ENCODE peak calls at places on chromosomes 3 and 15, in eight cellular contexts. One of them, this sample, is unnamed.

GRCh38 chr15:100180921-100181320 is 160.9 kb downstream of the ADAMTS17 start:
- DNase-seq in left ventricle myocardium inferior: no peak
- DNase-seq in endothelial cell: no peak
- DNase-seq in esophagus muscularis mucosa: no peak
- DNase-seq in fibroblast of the aortic adventitia: no peak
- DNase-seq in HCT116: no peak
- DNase-seq in RWPE1: no peak
- DNase-seq in progenitor cell of endocrine pancreas: no peak
- DNase-seq in this sample: no peak

GRCh38 chr15:39665629-39666245 is 84.9 kb downstream of the THBS1 start:
- DNase-seq in left ventricle myocardium inferior: no peak
- DNase-seq in endothelial cell: no peak
- DNase-seq in esophagus muscularis mucosa: no peak
- DNase-seq in fibroblast of the aortic adventitia: no peak
- DNase-seq in HCT116: no peak
- DNase-seq in RWPE1: no peak
- DNase-seq in progenitor cell of endocrine pancreas: no peak
- DNase-seq in this sample: no peak

GRCh38 chr3:57228734-57229505 is 1.4 kb downstream of the APPL1 start:
- DNase-seq in left ventricle myocardium inferior: no peak
- DNase-seq in endothelial cell: no peak
- DNase-seq in esophagus muscularis mucosa: no peak
- DNase-seq in fibroblast of the aortic adventitia: peak; percentile 73
- DNase-seq in HCT116: no peak
- DNase-seq in RWPE1: peak; percentile 45
- DNase-seq in progenitor cell of endocrine pancreas: no peak
- DNase-seq in this sample: peak; percentile 27

GRCh38 chr3:134367412-134367811 is 6.8 kb downstream of the AMOTL2 start:
- DNase-seq in left ventricle myocardium inferior: no peak
- DNase-seq in endothelial cell: no peak
- DNase-seq in esophagus muscularis mucosa: no peak
- DNase-seq in fibroblast of the aortic adventitia: no peak
- DNase-seq in HCT116: no peak
- DNase-seq in RWPE1: no peak
- DNase-seq in progenitor cell of endocrine pancreas: no peak
- DNase-seq in this sample: no peak

GRCh38 chr15:44545934-44546802 is 9.2 kb downstream of the EIF3J start:
- DNase-seq in left ventricle myocardium inferior: no peak
- DNase-seq in endothelial cell: no peak
- DNase-seq in esophagus muscularis mucosa: no peak
- DNase-seq in fibroblast of the aortic adventitia: peak; percentile 26
- DNase-seq in HCT116: no peak
- DNase-seq in RWPE1: no peak
- DNase-seq in progenitor cell of endocrine pancreas: no peak
- DNase-seq in this sample: no peak

GRCh38 chr3:151206196-151206595 is 3.2 kb upstream of the GPR171 start:
- DNase-seq in left ventricle myocardium inferior: no peak
- DNase-seq in endothelial cell: no peak
- DNase-seq in esophagus muscularis mucosa: no peak
- DNase-seq in fibroblast of the aortic adventitia: no peak
- DNase-seq in HCT116: no peak
- DNase-seq in RWPE1: no peak
- DNase-seq in progenitor cell of endocrine pancreas: no peak
- DNase-seq in this sample: no peak

GRCh38 chr3:169660709-169661566 is 2.6 kb downstream of the MECOM start:
- DNase-seq in left ventricle myocardium inferior: no peak
- DNase-seq in endothelial cell: peak; percentile 5
- DNase-seq in esophagus muscularis mucosa: no peak
- DNase-seq in fibroblast of the aortic adventitia: peak; percentile 85
- DNase-seq in HCT116: no peak
- DNase-seq in RWPE1: no peak
- DNase-seq in progenitor cell of endocrine pancreas: no peak
- DNase-seq in this sample: no peak

GRCh38 chr3:126013742-126014141 is 44.8 kb downstream of the ROPN1B start:
- DNase-seq in left ventricle myocardium inferior: no peak
- DNase-seq in endothelial cell: no peak
- DNase-seq in esophagus muscularis mucosa: peak; percentile 91
- DNase-seq in fibroblast of the aortic adventitia: no peak
- DNase-seq in HCT116: no peak
- DNase-seq in RWPE1: no peak
- DNase-seq in progenitor cell of endocrine pancreas: no peak
- DNase-seq in this sample: no peak

GRCh38 chr15:70032509-70032908 is 65.2 kb downstream of the TLE3 start:
- DNase-seq in left ventricle myocardium inferior: no peak
- DNase-seq in endothelial cell: no peak
- DNase-seq in esophagus muscularis mucosa: no peak
- DNase-seq in fibroblast of the aortic adventitia: no peak
- DNase-seq in HCT116: no peak
- DNase-seq in RWPE1: no peak
- DNase-seq in progenitor cell of endocrine pancreas: no peak
- DNase-seq in this sample: no peak

GRCh38 chr3:12351145-12351544 is 62.3 kb downstream of the PPARG start:
- DNase-seq in left ventricle myocardium inferior: no peak
- DNase-seq in endothelial cell: no peak
- DNase-seq in esophagus muscularis mucosa: no peak
- DNase-seq in fibroblast of the aortic adventitia: peak; percentile 14
- DNase-seq in HCT116: no peak
- DNase-seq in RWPE1: no peak
- DNase-seq in progenitor cell of endocrine pancreas: no peak
- DNase-seq in this sample: no peak

GRCh38 chr15:68620721-68621528 is 42.1 kb downstream of the CORO2B start:
- DNase-seq in left ventricle myocardium inferior: peak; percentile 91
- DNase-seq in endothelial cell: no peak
- DNase-seq in esophagus muscularis mucosa: peak; percentile 95
- DNase-seq in fibroblast of the aortic adventitia: peak; percentile 99
- DNase-seq in HCT116: no peak
- DNase-seq in RWPE1: no peak
- DNase-seq in progenitor cell of endocrine pancreas: no peak
- DNase-seq in this sample: peak; percentile 76

GRCh38 chr3:11567516-11568467 is 75.9 kb downstream of the VGLL4 start:
- DNase-seq in left ventricle myocardium inferior: no peak
- DNase-seq in endothelial cell: no peak
- DNase-seq in esophagus muscularis mucosa: no peak
- DNase-seq in fibroblast of the aortic adventitia: peak; percentile 83
- DNase-seq in HCT116: peak; percentile 80
- DNase-seq in RWPE1: peak; percentile 85
- DNase-seq in progenitor cell of endocrine pancreas: no peak
- DNase-seq in this sample: no peak

GRCh38 chr3:196620228-196620627 is 19.3 kb upstream of the NRROS start:
- DNase-seq in left ventricle myocardium inferior: no peak
- DNase-seq in endothelial cell: no peak
- DNase-seq in esophagus muscularis mucosa: no peak
- DNase-seq in fibroblast of the aortic adventitia: no peak
- DNase-seq in HCT116: no peak
- DNase-seq in RWPE1: no peak
- DNase-seq in progenitor cell of endocrine pancreas: no peak
- DNase-seq in this sample: no peak

DNA sequence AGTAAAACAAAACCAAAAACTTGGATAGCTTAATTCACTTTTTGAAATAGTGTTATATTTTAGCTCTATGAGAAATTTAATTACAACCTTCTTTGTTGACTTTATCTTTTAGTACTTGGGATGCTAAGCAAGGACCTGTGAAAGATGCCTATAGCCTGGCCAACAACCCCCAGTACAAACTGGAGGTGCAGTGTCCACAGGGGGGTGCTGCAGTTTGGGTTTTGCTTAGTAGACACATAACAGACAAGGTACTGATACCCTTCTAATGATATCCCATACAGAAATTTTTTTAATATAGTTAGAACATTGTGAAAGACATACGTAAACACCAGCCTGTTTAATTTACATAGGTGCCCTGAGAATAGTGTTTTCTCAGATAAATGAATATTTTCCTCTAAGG is 35.3 kb downstream of the CAPN7 start:
- DNase-seq in left ventricle myocardium inferior: no peak
- DNase-seq in endothelial cell: peak; percentile 24
- DNase-seq in esophagus muscularis mucosa: no peak
- DNase-seq in fibroblast of the aortic adventitia: peak; percentile 31
- DNase-seq in HCT116: peak; percentile 13
- DNase-seq in RWPE1: peak; percentile 8
- DNase-seq in progenitor cell of endocrine pancreas: no peak
- DNase-seq in this sample: no peak
- TF ChIP-seq CTCF in left ventricle myocardium inferior: peak; percentile 31
- TF ChIP-seq CTCF in endothelial cell: no peak
- TF ChIP-seq CTCF in esophagus muscularis mucosa: no peak
- TF ChIP-seq CTCF in fibroblast of the aortic adventitia: peak; percentile 22
- TF ChIP-seq CTCF in HCT116: peak; percentile 53
- TF ChIP-seq CTCF in RWPE1: no peak
- TF ChIP-seq CTCF in progenitor cell of endocrine pancreas: peak; percentile 22
- TF ChIP-seq CTCF in this sample: peak; percentile 48

GRCh38 chr3:63818282-63819150 is 583 bp upstream of the C3orf49 start:
- DNase-seq in left ventricle myocardium inferior: peak; percentile 20
- DNase-seq in endothelial cell: peak; percentile 64
- DNase-seq in esophagus muscularis mucosa: no peak
- DNase-seq in fibroblast of the aortic adventitia: peak; percentile 79
- DNase-seq in HCT116: peak; percentile 28
- DNase-seq in RWPE1: peak; percentile 41
- DNase-seq in progenitor cell of endocrine pancreas: peak; percentile 44
- DNase-seq in this sample: peak; percentile 51
- TF ChIP-seq CTCF in left ventricle myocardium inferior: peak; percentile 91
- TF ChIP-seq CTCF in endothelial cell: peak; percentile 95
- TF ChIP-seq CTCF in esophagus muscularis mucosa: peak; percentile 84
- TF ChIP-seq CTCF in fibroblast of the aortic adventitia: peak; percentile 80
- TF ChIP-seq CTCF in HCT116: peak; percentile 93
- TF ChIP-seq CTCF in RWPE1: peak; percentile 84
- TF ChIP-seq CTCF in progenitor cell of endocrine pancreas: peak; percentile 92
- TF ChIP-seq CTCF in this sample: peak; percentile 77

GRCh38 chr3:159131376-159131775 is 329.5 kb downstream of the MFSD1 start:
- DNase-seq in left ventricle myocardium inferior: no peak
- DNase-seq in endothelial cell: no peak
- DNase-seq in esophagus muscularis mucosa: no peak
- DNase-seq in fibroblast of the aortic adventitia: peak; percentile 15
- DNase-seq in HCT116: no peak
- DNase-seq in RWPE1: no peak
- DNase-seq in progenitor cell of endocrine pancreas: no peak
- DNase-seq in this sample: no peak

GRCh38 chr3:159128628-159129027 is 326.8 kb downstream of the MFSD1 start:
- DNase-seq in left ventricle myocardium inferior: no peak
- DNase-seq in endothelial cell: no peak
- DNase-seq in esophagus muscularis mucosa: no peak
- DNase-seq in fibroblast of the aortic adventitia: peak; percentile 60
- DNase-seq in HCT116: peak; percentile 31
- DNase-seq in RWPE1: peak; percentile 30
- DNase-seq in progenitor cell of endocrine pancreas: no peak
- DNase-seq in this sample: no peak

GRCh38 chr3:159127021-159127392 is 325.2 kb downstream of the MFSD1 start:
- DNase-seq in left ventricle myocardium inferior: no peak
- DNase-seq in endothelial cell: no peak
- DNase-seq in esophagus muscularis mucosa: no peak
- DNase-seq in fibroblast of the aortic adventitia: no peak
- DNase-seq in HCT116: no peak
- DNase-seq in RWPE1: no peak
- DNase-seq in progenitor cell of endocrine pancreas: no peak
- DNase-seq in this sample: no peak

GRCh38 chr3:159126261-159127020 is 324.6 kb downstream of the MFSD1 start:
- DNase-seq in left ventricle myocardium inferior: no peak
- DNase-seq in endothelial cell: no peak
- DNase-seq in esophagus muscularis mucosa: no peak
- DNase-seq in fibroblast of the aortic adventitia: peak; percentile 22
- DNase-seq in HCT116: no peak
- DNase-seq in RWPE1: no peak
- DNase-seq in progenitor cell of endocrine pancreas: no peak
- DNase-seq in this sample: no peak

DNA sequence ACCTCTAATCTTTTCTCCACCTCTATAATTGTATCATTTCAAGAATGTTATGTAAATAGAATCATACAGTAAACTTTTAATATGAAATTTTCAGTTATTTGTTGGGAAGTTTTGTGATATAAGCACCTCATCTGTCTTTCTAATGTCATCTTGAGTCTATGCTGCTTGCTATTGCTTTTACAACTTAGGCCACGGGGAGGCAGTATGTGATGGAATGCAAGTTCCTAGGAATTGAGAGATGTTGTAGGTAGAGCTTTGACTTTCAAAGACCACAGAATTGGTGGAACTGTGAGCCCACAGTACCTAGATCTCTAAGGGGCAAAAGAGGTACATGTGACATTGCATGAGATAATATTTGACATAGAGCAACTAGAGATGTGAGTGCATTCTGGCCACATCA is 328.3 kb downstream of the MFSD1 start:
- DNase-seq in left ventricle myocardium inferior: no peak
- DNase-seq in endothelial cell: peak; percentile 14
- DNase-seq in esophagus muscularis mucosa: no peak
- DNase-seq in fibroblast of the aortic adventitia: peak; percentile 18
- DNase-seq in HCT116: peak; percentile 15
- DNase-seq in RWPE1: no peak
- DNase-seq in progenitor cell of endocrine pancreas: no peak
- DNase-seq in this sample: no peak
- TF ChIP-seq CTCF in left ventricle myocardium inferior: peak; percentile 20
- TF ChIP-seq CTCF in endothelial cell: no peak
- TF ChIP-seq CTCF in esophagus muscularis mucosa: no peak
- TF ChIP-seq CTCF in fibroblast of the aortic adventitia: peak; percentile 33
- TF ChIP-seq CTCF in HCT116: peak; percentile 75
- TF ChIP-seq CTCF in RWPE1: no peak
- TF ChIP-seq CTCF in progenitor cell of endocrine pancreas: peak; percentile 46
- TF ChIP-seq CTCF in this sample: peak; percentile 43

GRCh38 chr3:178056868-178057267 is 479.4 kb upstream of the KCNMB2 start:
- DNase-seq in left ventricle myocardium inferior: no peak
- DNase-seq in endothelial cell: no peak
- DNase-seq in esophagus muscularis mucosa: no peak
- DNase-seq in fibroblast of the aortic adventitia: peak; percentile 33
- DNase-seq in HCT116: no peak
- DNase-seq in RWPE1: no peak
- DNase-seq in progenitor cell of endocrine pancreas: no peak
- DNase-seq in this sample: no peak

GRCh38 chr3:178060406-178060805 is 475.8 kb upstream of the KCNMB2 start:
- DNase-seq in left ventricle myocardium inferior: no peak
- DNase-seq in endothelial cell: no peak
- DNase-seq in esophagus muscularis mucosa: no peak
- DNase-seq in fibroblast of the aortic adventitia: peak; percentile 92
- DNase-seq in HCT116: no peak
- DNase-seq in RWPE1: no peak
- DNase-seq in progenitor cell of endocrine pancreas: no peak
- DNase-seq in this sample: no peak

GRCh38 chr3:178059124-178059523 is 477.1 kb upstream of the KCNMB2 start:
- DNase-seq in left ventricle myocardium inferior: no peak
- DNase-seq in endothelial cell: no peak
- DNase-seq in esophagus muscularis mucosa: no peak
- DNase-seq in fibroblast of the aortic adventitia: peak; percentile 44
- DNase-seq in HCT116: no peak
- DNase-seq in RWPE1: no peak
- DNase-seq in progenitor cell of endocrine pancreas: no peak
- DNase-seq in this sample: no peak

GRCh38 chr3:178059836-178060235 is 476.4 kb upstream of the KCNMB2 start:
- DNase-seq in left ventricle myocardium inferior: no peak
- DNase-seq in endothelial cell: no peak
- DNase-seq in esophagus muscularis mucosa: no peak
- DNase-seq in fibroblast of the aortic adventitia: no peak
- DNase-seq in HCT116: no peak
- DNase-seq in RWPE1: no peak
- DNase-seq in progenitor cell of endocrine pancreas: no peak
- DNase-seq in this sample: no peak

DNA sequence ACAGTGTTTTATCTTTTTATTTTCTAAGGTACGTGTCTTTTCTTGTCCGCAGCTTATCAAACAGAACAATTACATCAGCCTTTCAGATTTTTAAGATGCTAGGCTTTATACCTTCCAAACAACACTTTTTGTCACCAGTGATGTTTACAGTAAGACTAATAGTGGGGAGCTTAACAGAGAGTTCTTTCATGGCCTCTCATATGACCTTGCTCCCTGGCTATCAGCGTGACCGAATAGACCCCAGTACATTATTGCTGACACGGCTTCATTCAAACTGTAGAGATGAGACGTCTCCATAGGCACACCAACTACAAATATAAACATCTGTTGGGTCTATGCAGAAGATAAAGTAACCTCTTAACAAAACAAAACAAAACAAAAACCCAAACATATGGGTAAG is 477.6 kb upstream of the KCNMB2 start:
- DNase-seq in left ventricle myocardium inferior: no peak
- DNase-seq in endothelial cell: no peak
- DNase-seq in esophagus muscularis mucosa: no peak
- DNase-seq in fibroblast of the aortic adventitia: no peak
- DNase-seq in HCT116: no peak
- DNase-seq in RWPE1: no peak
- DNase-seq in progenitor cell of endocrine pancreas: no peak
- DNase-seq in this sample: no peak
- TF ChIP-seq CTCF in left ventricle myocardium inferior: no peak
- TF ChIP-seq CTCF in endothelial cell: no peak
- TF ChIP-seq CTCF in esophagus muscularis mucosa: no peak
- TF ChIP-seq CTCF in fibroblast of the aortic adventitia: no peak
- TF ChIP-seq CTCF in HCT116: no peak
- TF ChIP-seq CTCF in RWPE1: no peak
- TF ChIP-seq CTCF in progenitor cell of endocrine pancreas: no peak
- TF ChIP-seq CTCF in this sample: no peak

This sample was measured in HFF-Myc.